ENCODE peak calls at places on chromosomes 7 and 10, in four cellular contexts. Y is ACHN; C is activated CD8-positive, alpha-beta T cell treated with anti-CD3 and anti-CD28 coated beads for 36 hours; T is bronchial epithelial cell. A is an unnamed sample.

GRCh38 chr10:356452-356851 is 221.2 kb downstream of the ZMYND11 start:
- DNase-seq in Y (no peak), C (no peak), T (no peak), A (no peak)

GRCh38 chr7:102451371-102452054 is 13.2 kb downstream of the ALKBH4 start:
- DNase-seq in Y (no peak), C (no peak), T (peak), A (no peak)

GRCh38 chr10:48209246-48209645 is 65.2 kb downstream of the FRMPD2 start:
- DNase-seq in Y (peak), C (no peak), T (no peak), A (no peak)

GRCh38 chr7:2288503-2288902 is 25.7 kb downstream of the SNX8 start:
- DNase-seq in Y (no peak), C (no peak), T (no peak), A (no peak)

GRCh38 chr7:139620676-139621344 is 97.3 kb downstream of the CLEC2L start:
- DNase-seq in Y (peak), C (peak), T (peak), A (peak)

GRCh38 chr10:73956476-73957338 is 41.2 kb upstream of the VCL start:
- DNase-seq in Y (peak), C (peak), T (peak), A (peak)

GRCh38 chr10:68133553-68133952 is 24.3 kb downstream of the MYPN start:
- DNase-seq in Y (no peak), C (no peak), T (no peak), A (no peak)

GRCh38 chr7:91835191-91836064 is 45.1 kb downstream of the MTERF1 start:
- DNase-seq in Y (no peak), C (no peak), T (peak), A (no peak)

GRCh38 chr10:75853085-75853484 is 421.7 kb downstream of the LRMDA start:
- DNase-seq in Y (no peak), C (no peak), T (no peak), A (no peak)

GRCh38 chr7:10973942-10974716 is 457 bp downstream of the PHF14 start:
- DNase-seq in Y (peak), C (peak), T (peak), A (peak)

GRCh38 chr7:22356855-22357310 is at the start of gene RAPGEF5:
- DNase-seq in Y (peak), C (peak), T (peak), A (peak)

GRCh38 chr10:131577786-131578471 is 266.4 kb upstream of the TCERG1L start:
- DNase-seq in Y (no peak), C (no peak), T (no peak), A (peak)

GRCh38 chr10:2463301-2463700 is 604.0 kb upstream of the PFKP start:
- DNase-seq in Y (no peak), C (no peak), T (peak), A (no peak)

GRCh38 chr10:124262249-124262865 is 156.4 kb downstream of the OAT start:
- DNase-seq in Y (no peak), C (no peak), T (no peak), A (no peak)

GRCh38 chr10:79404231-79404609 is 41.2 kb downstream of the ZCCHC24 start:
- DNase-seq in Y (no peak), C (no peak), T (no peak), A (no peak)

GRCh38 chr10:84333864-84334451 is 5.6 kb downstream of the CCSER2 start:
- DNase-seq in Y (peak), C (peak), T (peak), A (no peak)

GRCh38 chr7:141842904-141843303 is 1.6 kb upstream of the PRSS37 start:
- DNase-seq in Y (no peak), C (no peak), T (no peak), A (no peak)

GRCh38 chr10:1364151-1364910 is 308.1 kb downstream of the WDR37 start:
- DNase-seq in Y (no peak), C (no peak), T (peak), A (peak)

GRCh38 chr7:48522692-48523091 is 351.4 kb downstream of the ABCA13 start:
- DNase-seq in Y (no peak), C (no peak), T (no peak), A (peak)

GRCh38 chr10:91800192-91800591 is 2.0 kb downstream of the TNKS2 start:
- DNase-seq in Y (no peak), C (no peak), T (no peak), A (no peak)

GRCh38 chr7:36040679-36041078 is 112.4 kb upstream of the EEPD1 start:
- DNase-seq in Y (no peak), C (no peak), T (peak), A (no peak)

GRCh38 chr7:140440593-140440992 is 36.7 kb downstream of the RAB19 start:
- DNase-seq in Y (no peak), C (no peak), T (no peak), A (no peak)

GRCh38 chr7:140674356-140674800 is 1.6 kb downstream of the ADCK2 start:
- DNase-seq in Y (no peak), C (no peak), T (no peak), A (peak)

GRCh38 chr10:121217331-121217730 is 366.2 kb downstream of the WDR11 start:
- DNase-seq in Y (no peak), C (no peak), T (no peak), A (no peak)

GRCh38 chr7:110943686-110944350 is 147.1 kb upstream of the LRRN3 start:
- DNase-seq in Y (no peak), C (no peak), T (no peak), A (no peak)

GRCh38 chr7:158188676-158189075 is 398.9 kb downstream of the PTPRN2 start:
- DNase-seq in Y (no peak), C (no peak), T (no peak), A (no peak)

GRCh38 chr7:40793132-40793531 is 658.3 kb downstream of the SUGCT start:
- DNase-seq in Y (no peak), C (no peak), T (peak), A (no peak)

GRCh38 chr7:90530263-90530662 is 60.8 kb downstream of the PTTG1IP2 start:
- DNase-seq in Y (no peak), C (no peak), T (peak), A (no peak)

GRCh38 chr7:110835889-110836288 is 255.0 kb upstream of the LRRN3 start:
- DNase-seq in Y (no peak), C (no peak), T (no peak), A (no peak)

GRCh38 chr10:68135922-68136718 is 26.8 kb downstream of the MYPN start:
- DNase-seq in Y (peak), C (no peak), T (peak), A (peak)

GRCh38 chr10:61819208-61819607 is 82.3 kb upstream of the ARID5B start:
- DNase-seq in Y (no peak), C (no peak), T (no peak), A (no peak)

GRCh38 chr7:149846021-149846420 is 7.8 kb downstream of the ZNF862 start:
- DNase-seq in Y (no peak), C (no peak), T (no peak), A (no peak)

GRCh38 chr10:75600833-75601232 is 169.4 kb downstream of the LRMDA start:
- DNase-seq in Y (no peak), C (no peak), T (no peak), A (no peak)

GRCh38 chr10:121525276-121526039 is 72.8 kb downstream of the FGFR2 start:
- DNase-seq in Y (peak), C (no peak), T (no peak), A (peak)

GRCh38 chr10:79111427-79111826 is 42.7 kb downstream of the ZMIZ1 start:
- DNase-seq in Y (peak), C (no peak), T (peak), A (no peak)

GRCh38 chr10:22054946-22055345 is 51.4 kb upstream of the DNAJC1 start:
- DNase-seq in Y (peak), C (no peak), T (no peak), A (no peak)

GRCh38 chr7:17234398-17235021 is 63.9 kb upstream of the AHR start:
- DNase-seq in Y (peak), C (peak), T (peak), A (peak)